ENCODE peak calls at places on chromosomes 13 and 19, in six cellular contexts. P is K562, Z is tibial artery, S is AG04449, R is mucosa of descending colon, M is lower leg skin. H is an unnamed sample.

GRCh38 chr13:106567421-106568224 is at the start of gene ARGLU1:
- DNase-seq in P (peak), Z (peak), S (no peak), R (peak), M (peak), H (peak)

GRCh38 chr13:66305960-66306617 is 924.0 kb downstream of the PCDH9 start:
- DNase-seq in P (no peak), Z (no peak), S (no peak), R (no peak), M (no peak), H (no peak)

GRCh38 chr13:22278336-22278929 is 607.6 kb downstream of the FGF9 start:
- DNase-seq in P (peak), Z (no peak), S (no peak), R (peak), M (peak), H (peak)

GRCh38 chr13:98325724-98326123 is 148.7 kb upstream of the RNF113B start:
- DNase-seq in P (no peak), Z (no peak), S (no peak), R (no peak), M (no peak), H (no peak)

GRCh38 chr19:5882421-5882968 is 12.2 kb upstream of the FUT5 start:
- DNase-seq in P (no peak), Z (no peak), S (no peak), R (no peak), M (no peak), H (no peak)

GRCh38 chr19:58381460-58382220 is 810 bp upstream of the ZNF837 start:
- DNase-seq in P (no peak), Z (no peak), S (no peak), R (no peak), M (no peak), H (no peak)

GRCh38 chr13:84303035-84303434 is 420.8 kb upstream of the SLITRK1 start:
- DNase-seq in P (no peak), Z (no peak), S (no peak), R (no peak), M (no peak), H (no peak)

GRCh38 chr19:55494172-55494761 is 6.0 kb downstream of the SSC5D start:
- DNase-seq in P (peak), Z (no peak), S (no peak), R (no peak), M (no peak), H (no peak)

GRCh38 chr13:35349673-35350278 is 126.7 kb downstream of the MAB21L1 start:
- DNase-seq in P (no peak), Z (no peak), S (no peak), R (no peak), M (no peak), H (no peak)

GRCh38 chr19:9498183-9498902 is at the start of gene ZNF560:
- DNase-seq in P (peak), Z (no peak), S (no peak), R (no peak), M (no peak), H (no peak)

GRCh38 chr19:49506575-49507105 is 5.8 kb upstream of the FCGRT start:
- DNase-seq in P (peak), Z (no peak), S (no peak), R (peak), M (no peak), H (peak)

GRCh38 chr19:5445667-5446066 is 9.6 kb upstream of the ZNRF4 start:
- DNase-seq in P (no peak), Z (no peak), S (no peak), R (no peak), M (no peak), H (no peak)

GRCh38 chr13:21542563-21542962 is 61.4 kb downstream of the MICU2 start:
- DNase-seq in P (no peak), Z (no peak), S (no peak), R (no peak), M (no peak), H (no peak)

GRCh38 chr13:22077764-22078163 is 406.9 kb downstream of the FGF9 start:
- DNase-seq in P (no peak), Z (no peak), S (no peak), R (no peak), M (no peak), H (no peak)

GRCh38 chr19:925087-925911 is 536 bp upstream of the ARID3A start:
- DNase-seq in P (peak), Z (peak), S (no peak), R (peak), M (peak), H (peak)

GRCh38 chr13:40916207-40916998 is 102.7 kb downstream of the ELF1 start:
- DNase-seq in P (no peak), Z (no peak), S (no peak), R (no peak), M (no peak), H (no peak)

GRCh38 chr19:37933965-37934364 is 27.0 kb downstream of the SIPA1L3 start:
- DNase-seq in P (no peak), Z (no peak), S (no peak), R (no peak), M (no peak), H (no peak)

GRCh38 chr19:12791345-12792047 is at the start of gene JUNB:
- DNase-seq in P (peak), Z (peak), S (no peak), R (peak), M (peak), H (peak)

GRCh38 chr19:46000497-46001246 is 5.4 kb downstream of the CCDC61 start:
- DNase-seq in P (peak), Z (no peak), S (no peak), R (peak), M (no peak), H (peak)

GRCh38 chr13:97883356-97883755 is 70.1 kb upstream of the IPO5 start:
- DNase-seq in P (no peak), Z (no peak), S (peak), R (no peak), M (no peak), H (no peak)

DNA sequence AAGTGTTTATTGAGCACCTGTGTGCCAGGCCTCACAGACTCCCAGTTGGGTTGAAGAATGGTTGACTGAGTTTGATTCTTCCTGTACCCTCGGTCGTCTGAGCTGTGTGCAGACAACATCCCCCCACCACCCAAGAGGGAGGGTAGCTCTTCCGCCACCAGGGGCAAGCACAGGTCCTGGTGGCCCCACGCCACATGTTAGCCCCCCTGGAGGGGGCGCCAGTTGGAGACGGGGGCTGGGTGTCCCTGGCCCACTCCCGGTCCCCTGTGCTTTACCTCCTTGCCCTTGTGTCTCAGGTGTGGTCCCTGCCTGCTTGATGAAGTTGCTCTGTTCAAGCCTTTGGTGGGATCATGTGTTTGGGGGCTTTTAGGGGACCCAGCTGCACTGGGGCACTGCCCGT is 27.2 kb downstream of the COLGALT1 start:
- DNase-seq in P (no peak), Z (no peak), S (no peak), R (no peak), M (no peak), H (no peak)
- TF ChIP-seq CTCF in P (peak), Z (no peak), S (no peak), R (no peak), M (no peak), H (peak)

DNA sequence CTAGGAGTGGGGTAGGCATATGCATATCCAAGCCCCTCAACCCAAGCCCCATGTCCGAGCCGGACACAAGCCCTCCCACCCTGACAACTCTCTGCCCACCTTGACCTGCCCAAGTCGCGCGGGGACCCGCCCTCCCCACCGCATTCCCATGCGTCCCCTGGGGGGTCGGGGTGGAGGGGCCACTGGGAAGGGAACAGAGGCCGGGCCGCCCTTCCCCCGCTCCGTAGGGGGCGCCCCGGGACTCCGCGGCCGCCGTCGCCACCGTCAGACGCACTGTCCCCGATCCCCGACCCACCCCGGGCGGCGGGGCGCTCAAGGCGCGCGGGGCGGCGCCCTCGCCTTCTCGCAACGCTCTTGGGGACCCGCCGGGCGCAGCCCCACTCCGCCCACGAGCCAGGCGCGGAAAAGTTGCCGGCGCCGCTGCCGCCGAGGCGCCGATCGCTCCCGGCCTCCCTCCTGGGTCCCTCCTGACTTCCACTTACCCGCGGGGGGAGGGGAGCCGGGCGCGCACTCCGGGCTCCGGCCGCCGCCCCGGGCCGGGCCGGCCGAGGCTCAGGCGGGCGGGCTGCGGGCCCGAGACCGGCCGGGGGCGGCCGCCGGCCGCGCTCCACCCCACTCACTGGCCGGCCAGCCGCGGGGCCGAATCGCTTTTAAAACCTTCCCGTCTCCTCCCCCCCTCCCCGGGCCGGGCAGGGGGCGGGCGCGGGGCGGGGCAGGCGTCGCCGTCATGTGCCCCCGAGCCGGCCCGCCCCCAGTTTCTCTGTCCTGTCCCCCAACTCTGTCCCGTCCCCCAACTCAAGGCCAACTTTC is 34.4 kb upstream of the NANOS3 start:
- DNase-seq in P (peak), Z (peak), S (no peak), R (peak), M (peak), H (peak)
- TF ChIP-seq CTCF in P (peak), Z (no peak), S (no peak), R (no peak), M (no peak), H (no peak)

GRCh38 chr19:23777216-23777615 is 18.5 kb upstream of the ZNF681 start:
- DNase-seq in P (no peak), Z (no peak), S (no peak), R (no peak), M (no peak), H (no peak)

GRCh38 chr19:23774156-23774971 is 15.7 kb upstream of the ZNF681 start:
- DNase-seq in P (no peak), Z (no peak), S (no peak), R (no peak), M (peak), H (no peak)

GRCh38 chr19:23778566-23778965 is 19.9 kb upstream of the ZNF681 start:
- DNase-seq in P (no peak), Z (no peak), S (no peak), R (no peak), M (no peak), H (no peak)

GRCh38 chr19:23779645-23780044 is 21.0 kb upstream of the ZNF681 start:
- DNase-seq in P (no peak), Z (no peak), S (no peak), R (no peak), M (no peak), H (no peak)

DNA sequence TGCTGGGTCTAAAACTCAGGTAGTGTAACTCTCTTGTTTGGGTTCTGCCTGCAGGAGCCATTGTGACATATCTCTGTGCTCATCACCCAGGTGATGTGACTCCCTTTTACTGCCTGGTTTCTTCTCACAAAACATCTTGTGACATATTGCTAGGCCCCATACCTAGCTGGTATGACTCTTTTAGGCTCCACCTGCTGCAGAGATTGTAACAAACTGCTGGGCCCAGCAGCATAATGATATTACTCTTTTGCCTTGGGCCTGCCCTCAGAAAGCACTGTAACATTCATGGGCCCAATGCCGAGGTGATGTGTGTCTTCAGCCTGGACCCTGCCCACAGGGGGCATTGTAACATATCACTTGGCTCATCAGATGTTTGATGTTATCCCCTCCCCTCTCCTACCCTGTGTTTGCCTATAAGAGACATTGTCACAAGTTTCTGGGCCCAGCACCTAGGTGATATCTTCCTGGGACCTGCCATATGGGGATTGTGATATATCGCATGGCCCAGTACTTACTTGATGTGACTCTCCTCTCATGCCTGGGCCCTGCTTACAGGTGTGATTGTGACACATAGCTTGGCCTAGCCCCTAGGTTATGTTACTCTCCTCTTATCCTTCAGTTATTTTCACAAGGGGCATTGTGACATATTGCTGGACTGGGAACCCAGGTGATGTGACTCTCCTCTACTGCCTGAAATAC is 18.0 kb upstream of the ZNF681 start:
- DNase-seq in P (no peak), Z (no peak), S (no peak), R (no peak), M (no peak), H (no peak)
- TF ChIP-seq CTCF in P (no peak), Z (no peak), S (no peak), R (no peak), M (no peak), H (no peak)

GRCh38 chr19:17419491-17420266 is at the start of gene MVB12A:
- DNase-seq in P (peak), Z (peak), S (peak), R (peak), M (peak), H (peak)
- TF ChIP-seq CTCF in P (no peak), Z (no peak), S (no peak), R (no peak), M (no peak), H (no peak)

GRCh38 chr13:23956106-23956505 is 58.8 kb upstream of the C1QTNF9B start:
- DNase-seq in P (no peak), Z (no peak), S (no peak), R (no peak), M (no peak), H (no peak)

GRCh38 chr13:23963947-23964346 is 66.6 kb upstream of the C1QTNF9B start:
- DNase-seq in P (no peak), Z (no peak), S (no peak), R (no peak), M (no peak), H (no peak)

GRCh38 chr13:23959231-23959862 is 62.0 kb upstream of the C1QTNF9B start:
- DNase-seq in P (no peak), Z (no peak), S (no peak), R (no peak), M (no peak), H (no peak)

GRCh38 chr13:23963184-23963931 is 66.1 kb upstream of the C1QTNF9B start:
- DNase-seq in P (no peak), Z (no peak), S (no peak), R (no peak), M (no peak), H (no peak)

GRCh38 chr13:23960566-23961156 is 63.4 kb upstream of the C1QTNF9B start:
- DNase-seq in P (no peak), Z (no peak), S (no peak), R (no peak), M (no peak), H (peak)
- TF ChIP-seq CTCF in P (peak), Z (peak), S (peak), R (peak), M (no peak), H (peak)

DNA sequence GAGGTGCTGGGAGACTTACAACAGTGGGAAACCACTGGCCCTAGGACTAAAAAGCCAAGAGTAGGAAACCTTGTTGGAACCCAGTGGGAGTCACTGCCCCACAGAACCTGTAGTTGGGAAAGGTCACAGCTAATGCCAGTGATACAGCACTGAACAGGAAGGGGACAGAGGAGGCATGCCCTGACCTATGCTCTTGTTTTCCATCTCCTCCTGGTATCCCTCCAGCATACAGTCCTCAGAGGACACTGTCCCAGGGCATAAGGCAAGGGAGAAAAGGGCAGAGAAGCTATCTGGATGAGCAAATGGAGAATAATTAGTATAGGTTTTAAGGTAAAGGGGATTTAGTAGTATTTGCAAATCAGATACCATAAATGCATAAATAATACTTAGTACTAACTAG is 11.2 kb upstream of the TBC1D4 start:
- DNase-seq in P (no peak), Z (no peak), S (no peak), R (no peak), M (no peak), H (no peak)
- TF ChIP-seq CTCF in P (no peak), Z (no peak), S (no peak), R (no peak), M (no peak), H (no peak)

GRCh38 chr19:20359933-20360720 is 193.1 kb downstream of the ZNF486 start:
- DNase-seq in P (no peak), Z (no peak), S (no peak), R (no peak), M (no peak), H (peak)
- TF ChIP-seq CTCF in P (no peak), Z (no peak), S (no peak), R (no peak), M (no peak), H (peak)

GRCh38 chr19:33194527-33194883 is 375 bp downstream of the LRP3 start:
- DNase-seq in P (no peak), Z (no peak), S (no peak), R (no peak), M (no peak), H (no peak)

GRCh38 chr19:33195711-33196347 is 1.7 kb downstream of the LRP3 start:
- DNase-seq in P (no peak), Z (no peak), S (no peak), R (no peak), M (no peak), H (no peak)

GRCh38 chr19:33197591-33198000 is 3.5 kb downstream of the LRP3 start:
- DNase-seq in P (no peak), Z (no peak), S (no peak), R (no peak), M (no peak), H (no peak)

GRCh38 chr19:33194884-33195710 is 967 bp downstream of the LRP3 start:
- DNase-seq in P (no peak), Z (no peak), S (no peak), R (peak), M (no peak), H (peak)

GRCh38 chr19:33196446-33197193 is 2.5 kb downstream of the LRP3 start:
- DNase-seq in P (no peak), Z (no peak), S (no peak), R (no peak), M (no peak), H (no peak)
- TF ChIP-seq CTCF in P (no peak), Z (no peak), S (no peak), R (no peak), M (no peak), H (no peak)

DNA sequence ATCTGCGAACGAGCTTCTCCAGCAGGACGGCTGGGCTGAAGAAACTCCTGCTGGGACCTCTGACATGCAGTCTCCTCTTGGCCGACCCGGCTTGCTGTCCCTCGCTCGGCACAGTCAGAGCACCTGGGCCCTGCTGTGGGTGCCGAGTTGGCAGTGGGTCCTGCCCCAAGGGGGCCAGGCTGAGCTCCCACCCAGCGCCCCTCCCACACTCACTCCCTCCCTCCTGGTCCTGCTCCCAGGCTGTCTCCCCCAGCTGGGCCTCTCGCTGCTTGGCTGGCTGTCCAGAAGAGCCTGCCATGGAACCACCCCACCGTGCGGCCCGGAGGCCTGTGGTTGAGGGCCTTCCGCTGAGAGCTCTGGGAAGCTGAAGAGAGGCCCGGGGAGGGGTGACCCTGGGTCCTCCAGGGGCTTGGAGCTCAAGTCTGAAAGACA is 6.0 kb downstream of the AKT2 start:
- DNase-seq in P (no peak), Z (peak), S (no peak), R (peak), M (no peak), H (no peak)
- TF ChIP-seq CTCF in P (no peak), Z (no peak), S (no peak), R (no peak), M (no peak), H (no peak)

DNA sequence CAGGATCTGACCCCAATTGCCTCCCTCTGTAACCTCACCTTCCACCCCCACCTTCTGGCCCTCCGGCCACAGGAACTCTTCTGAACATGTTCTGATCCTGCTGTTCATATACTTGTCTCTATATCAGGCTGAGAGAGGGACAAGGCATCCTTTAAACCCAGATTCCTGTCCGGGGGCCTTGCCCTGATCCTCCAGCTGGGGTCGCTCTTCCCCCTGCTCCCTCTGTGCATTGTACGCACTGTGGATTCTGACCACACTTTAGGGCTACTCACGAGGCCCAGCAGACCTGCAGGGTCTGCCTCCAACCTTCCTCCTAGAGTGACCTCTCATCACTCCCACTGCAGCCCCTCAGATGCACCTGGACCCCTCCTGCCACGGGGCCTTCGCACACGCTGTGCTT is 269.3 kb downstream of the UQCRFS1 start:
- DNase-seq in P (peak), Z (no peak), S (no peak), R (no peak), M (no peak), H (no peak)
- TF ChIP-seq CTCF in P (peak), Z (no peak), S (no peak), R (no peak), M (no peak), H (no peak)

H was measured in endothelial cell.